ENCODE peak calls at places on chromosome 9, in ten cellular contexts. One of them, this sample, is unnamed.
A peak's percentile ranks its signal among the peaks of the same experiment; 100 is the strongest.

GRCh38 chr9:121650220-121651013 is 1.0 kb upstream of the DAB2IP start:
- DNase-seq in fibroblast of lung: peak; percentile 55
- DNase-seq in GM06990: no peak
- DNase-seq in stimulated activated CD4-positive, alpha-beta T cell treated with anti-CD3 and anti-CD28 coated beads, Interleukin-15, amount 100 ng/mL, for 1 hour: peak; percentile 5
- DNase-seq in activated T-cell treated with anti-CD3 and anti-CD28 coated beads, Interleukin-2, amount 50 U/mL, for 72 hours: peak; percentile 48
- DNase-seq in mesendoderm: peak; percentile 95
- DNase-seq in naive B cell: no peak
- DNase-seq in GM18507: no peak
- DNase-seq in NCI-H1092 treated with DMSO at 0.1 percent for 48 hours: peak; percentile 55
- DNase-seq in AG09319: no peak
- DNase-seq in this sample: peak; percentile 61

GRCh38 chr9:129006328-129007034 is 21.6 kb downstream of the SH3GLB2 start:
- DNase-seq in NCI-H1092 treated with DMSO at 0.1 percent for 48 hours: peak; percentile 56
- DNase-seq in GM18507: peak; percentile 45
- DNase-seq in GM06990: no peak
- DNase-seq in activated T-cell treated with anti-CD3 and anti-CD28 coated beads, Interleukin-2, amount 50 U/mL, for 72 hours: peak; percentile 56
- DNase-seq in mesendoderm: peak; percentile 86
- DNase-seq in fibroblast of lung: peak; percentile 79
- DNase-seq in naive B cell: peak; percentile 26
- DNase-seq in stimulated activated CD4-positive, alpha-beta T cell treated with anti-CD3 and anti-CD28 coated beads, Interleukin-15, amount 100 ng/mL, for 1 hour: peak; percentile 19
- DNase-seq in AG09319: peak; percentile 44
- DNase-seq in this sample: peak; percentile 72

GRCh38 chr9:9122230-9122875 is 1322.8 kb upstream of the DMAC1 start:
- DNase-seq in mesendoderm: no peak
- DNase-seq in activated T-cell treated with anti-CD3 and anti-CD28 coated beads, Interleukin-2, amount 50 U/mL, for 72 hours: no peak
- DNase-seq in GM06990: no peak
- DNase-seq in GM18507: no peak
- DNase-seq in fibroblast of lung: no peak
- DNase-seq in stimulated activated CD4-positive, alpha-beta T cell treated with anti-CD3 and anti-CD28 coated beads, Interleukin-15, amount 100 ng/mL, for 1 hour: no peak
- DNase-seq in AG09319: no peak
- DNase-seq in naive B cell: no peak
- DNase-seq in NCI-H1092 treated with DMSO at 0.1 percent for 48 hours: no peak
- DNase-seq in this sample: no peak

GRCh38 chr9:37913480-37914153 is 9.7 kb upstream of the SLC25A51 start:
- DNase-seq in activated T-cell treated with anti-CD3 and anti-CD28 coated beads, Interleukin-2, amount 50 U/mL, for 72 hours: peak; percentile 78
- DNase-seq in NCI-H1092 treated with DMSO at 0.1 percent for 48 hours: peak; percentile 78
- DNase-seq in GM18507: peak; percentile 66
- DNase-seq in fibroblast of lung: peak; percentile 75
- DNase-seq in AG09319: peak; percentile 35
- DNase-seq in stimulated activated CD4-positive, alpha-beta T cell treated with anti-CD3 and anti-CD28 coated beads, Interleukin-15, amount 100 ng/mL, for 1 hour: peak; percentile 67
- DNase-seq in naive B cell: peak; percentile 70
- DNase-seq in GM06990: peak; percentile 53
- DNase-seq in mesendoderm: peak; percentile 95
- DNase-seq in this sample: peak; percentile 85

GRCh38 chr9:137301086-137301947 is 754 bp downstream of the NRARP start:
- DNase-seq in mesendoderm: peak; percentile 68
- DNase-seq in stimulated activated CD4-positive, alpha-beta T cell treated with anti-CD3 and anti-CD28 coated beads, Interleukin-15, amount 100 ng/mL, for 1 hour: no peak
- DNase-seq in activated T-cell treated with anti-CD3 and anti-CD28 coated beads, Interleukin-2, amount 50 U/mL, for 72 hours: peak; percentile 51
- DNase-seq in naive B cell: no peak
- DNase-seq in GM18507: no peak
- DNase-seq in AG09319: no peak
- DNase-seq in NCI-H1092 treated with DMSO at 0.1 percent for 48 hours: peak; percentile 27
- DNase-seq in GM06990: peak; percentile 73
- DNase-seq in fibroblast of lung: peak; percentile 36
- DNase-seq in this sample: peak; percentile 68

GRCh38 chr9:17587113-17587512 is 8.2 kb downstream of the SH3GL2 start:
- DNase-seq in stimulated activated CD4-positive, alpha-beta T cell treated with anti-CD3 and anti-CD28 coated beads, Interleukin-15, amount 100 ng/mL, for 1 hour: no peak
- DNase-seq in NCI-H1092 treated with DMSO at 0.1 percent for 48 hours: no peak
- DNase-seq in fibroblast of lung: no peak
- DNase-seq in AG09319: no peak
- DNase-seq in naive B cell: no peak
- DNase-seq in GM06990: no peak
- DNase-seq in activated T-cell treated with anti-CD3 and anti-CD28 coated beads, Interleukin-2, amount 50 U/mL, for 72 hours: no peak
- DNase-seq in GM18507: no peak
- DNase-seq in mesendoderm: peak; percentile 14
- DNase-seq in this sample: no peak

GRCh38 chr9:95143591-95144561 is 173.6 kb downstream of the FANCC start:
- DNase-seq in naive B cell: no peak
- DNase-seq in mesendoderm: no peak
- DNase-seq in NCI-H1092 treated with DMSO at 0.1 percent for 48 hours: no peak
- DNase-seq in stimulated activated CD4-positive, alpha-beta T cell treated with anti-CD3 and anti-CD28 coated beads, Interleukin-15, amount 100 ng/mL, for 1 hour: no peak
- DNase-seq in GM06990: no peak
- DNase-seq in fibroblast of lung: peak; percentile 100
- DNase-seq in GM18507: no peak
- DNase-seq in AG09319: peak; percentile 79
- DNase-seq in activated T-cell treated with anti-CD3 and anti-CD28 coated beads, Interleukin-2, amount 50 U/mL, for 72 hours: no peak
- DNase-seq in this sample: peak; percentile 60

GRCh38 chr9:26234865-26235264 is 556.6 kb upstream of the TUSC1 start:
- DNase-seq in mesendoderm: no peak
- DNase-seq in activated T-cell treated with anti-CD3 and anti-CD28 coated beads, Interleukin-2, amount 50 U/mL, for 72 hours: no peak
- DNase-seq in stimulated activated CD4-positive, alpha-beta T cell treated with anti-CD3 and anti-CD28 coated beads, Interleukin-15, amount 100 ng/mL, for 1 hour: no peak
- DNase-seq in NCI-H1092 treated with DMSO at 0.1 percent for 48 hours: no peak
- DNase-seq in GM06990: no peak
- DNase-seq in GM18507: no peak
- DNase-seq in fibroblast of lung: peak; percentile 5
- DNase-seq in AG09319: no peak
- DNase-seq in naive B cell: no peak
- DNase-seq in this sample: no peak

GRCh38 chr9:85443190-85443598 is 298.6 kb downstream of the AGTPBP1 start:
- DNase-seq in GM06990: no peak
- DNase-seq in AG09319: no peak
- DNase-seq in fibroblast of lung: no peak
- DNase-seq in NCI-H1092 treated with DMSO at 0.1 percent for 48 hours: no peak
- DNase-seq in naive B cell: no peak
- DNase-seq in stimulated activated CD4-positive, alpha-beta T cell treated with anti-CD3 and anti-CD28 coated beads, Interleukin-15, amount 100 ng/mL, for 1 hour: no peak
- DNase-seq in activated T-cell treated with anti-CD3 and anti-CD28 coated beads, Interleukin-2, amount 50 U/mL, for 72 hours: no peak
- DNase-seq in GM18507: no peak
- DNase-seq in mesendoderm: no peak
- DNase-seq in this sample: no peak

GRCh38 chr9:127999461-127999860 is 18.7 kb upstream of the EEIG1 start:
- DNase-seq in stimulated activated CD4-positive, alpha-beta T cell treated with anti-CD3 and anti-CD28 coated beads, Interleukin-15, amount 100 ng/mL, for 1 hour: no peak
- DNase-seq in mesendoderm: no peak
- DNase-seq in GM18507: no peak
- DNase-seq in fibroblast of lung: no peak
- DNase-seq in GM06990: no peak
- DNase-seq in AG09319: no peak
- DNase-seq in NCI-H1092 treated with DMSO at 0.1 percent for 48 hours: no peak
- DNase-seq in naive B cell: no peak
- DNase-seq in activated T-cell treated with anti-CD3 and anti-CD28 coated beads, Interleukin-2, amount 50 U/mL, for 72 hours: no peak
- DNase-seq in this sample: no peak

GRCh38 chr9:118000581-118000980 is 296.4 kb downstream of the TLR4 start:
- DNase-seq in GM18507: no peak
- DNase-seq in AG09319: no peak
- DNase-seq in naive B cell: no peak
- DNase-seq in fibroblast of lung: no peak
- DNase-seq in NCI-H1092 treated with DMSO at 0.1 percent for 48 hours: no peak
- DNase-seq in stimulated activated CD4-positive, alpha-beta T cell treated with anti-CD3 and anti-CD28 coated beads, Interleukin-15, amount 100 ng/mL, for 1 hour: no peak
- DNase-seq in mesendoderm: no peak
- DNase-seq in GM06990: no peak
- DNase-seq in activated T-cell treated with anti-CD3 and anti-CD28 coated beads, Interleukin-2, amount 50 U/mL, for 72 hours: no peak
- DNase-seq in this sample: no peak

GRCh38 chr9:92650839-92651621 is 18.9 kb downstream of the IPPK start:
- DNase-seq in mesendoderm: peak; percentile 46
- DNase-seq in fibroblast of lung: no peak
- DNase-seq in naive B cell: no peak
- DNase-seq in AG09319: peak; percentile 20
- DNase-seq in NCI-H1092 treated with DMSO at 0.1 percent for 48 hours: no peak
- DNase-seq in GM18507: no peak
- DNase-seq in GM06990: no peak
- DNase-seq in activated T-cell treated with anti-CD3 and anti-CD28 coated beads, Interleukin-2, amount 50 U/mL, for 72 hours: no peak
- DNase-seq in stimulated activated CD4-positive, alpha-beta T cell treated with anti-CD3 and anti-CD28 coated beads, Interleukin-15, amount 100 ng/mL, for 1 hour: no peak
- DNase-seq in this sample: no peak

GRCh38 chr9:92635760-92636159 is 34.2 kb downstream of the IPPK start:
- DNase-seq in mesendoderm: no peak
- DNase-seq in GM06990: no peak
- DNase-seq in stimulated activated CD4-positive, alpha-beta T cell treated with anti-CD3 and anti-CD28 coated beads, Interleukin-15, amount 100 ng/mL, for 1 hour: no peak
- DNase-seq in naive B cell: no peak
- DNase-seq in activated T-cell treated with anti-CD3 and anti-CD28 coated beads, Interleukin-2, amount 50 U/mL, for 72 hours: no peak
- DNase-seq in fibroblast of lung: no peak
- DNase-seq in NCI-H1092 treated with DMSO at 0.1 percent for 48 hours: no peak
- DNase-seq in GM18507: no peak
- DNase-seq in AG09319: no peak
- DNase-seq in this sample: peak; percentile 2

GRCh38 chr9:131382850-131383729 is 10.8 kb upstream of the PRRC2B start:
- DNase-seq in GM06990: no peak
- DNase-seq in NCI-H1092 treated with DMSO at 0.1 percent for 48 hours: peak; percentile 76
- DNase-seq in AG09319: peak; percentile 42
- DNase-seq in naive B cell: no peak
- DNase-seq in GM18507: no peak
- DNase-seq in mesendoderm: peak; percentile 92
- DNase-seq in fibroblast of lung: peak; percentile 87
- DNase-seq in activated T-cell treated with anti-CD3 and anti-CD28 coated beads, Interleukin-2, amount 50 U/mL, for 72 hours: no peak
- DNase-seq in stimulated activated CD4-positive, alpha-beta T cell treated with anti-CD3 and anti-CD28 coated beads, Interleukin-15, amount 100 ng/mL, for 1 hour: no peak
- DNase-seq in this sample: peak; percentile 77

GRCh38 chr9:34157308-34157707 is 21.5 kb upstream of the UBAP1 start:
- DNase-seq in AG09319: no peak
- DNase-seq in mesendoderm: no peak
- DNase-seq in stimulated activated CD4-positive, alpha-beta T cell treated with anti-CD3 and anti-CD28 coated beads, Interleukin-15, amount 100 ng/mL, for 1 hour: no peak
- DNase-seq in naive B cell: no peak
- DNase-seq in GM18507: no peak
- DNase-seq in GM06990: no peak
- DNase-seq in fibroblast of lung: no peak
- DNase-seq in activated T-cell treated with anti-CD3 and anti-CD28 coated beads, Interleukin-2, amount 50 U/mL, for 72 hours: no peak
- DNase-seq in NCI-H1092 treated with DMSO at 0.1 percent for 48 hours: no peak
- DNase-seq in this sample: no peak

GRCh38 chr9:104890433-104890770 is 37.6 kb downstream of the ABCA1 start:
- DNase-seq in activated T-cell treated with anti-CD3 and anti-CD28 coated beads, Interleukin-2, amount 50 U/mL, for 72 hours: no peak
- DNase-seq in GM06990: no peak
- DNase-seq in naive B cell: no peak
- DNase-seq in AG09319: no peak
- DNase-seq in fibroblast of lung: no peak
- DNase-seq in GM18507: no peak
- DNase-seq in stimulated activated CD4-positive, alpha-beta T cell treated with anti-CD3 and anti-CD28 coated beads, Interleukin-15, amount 100 ng/mL, for 1 hour: no peak
- DNase-seq in NCI-H1092 treated with DMSO at 0.1 percent for 48 hours: no peak
- DNase-seq in mesendoderm: no peak
- DNase-seq in this sample: no peak

GRCh38 chr9:93020785-93021670 is 37.5 kb upstream of the SUSD3 start:
- DNase-seq in NCI-H1092 treated with DMSO at 0.1 percent for 48 hours: no peak
- DNase-seq in mesendoderm: no peak
- DNase-seq in stimulated activated CD4-positive, alpha-beta T cell treated with anti-CD3 and anti-CD28 coated beads, Interleukin-15, amount 100 ng/mL, for 1 hour: no peak
- DNase-seq in activated T-cell treated with anti-CD3 and anti-CD28 coated beads, Interleukin-2, amount 50 U/mL, for 72 hours: peak; percentile 63
- DNase-seq in GM18507: no peak
- DNase-seq in GM06990: no peak
- DNase-seq in AG09319: no peak
- DNase-seq in fibroblast of lung: no peak
- DNase-seq in naive B cell: no peak
- DNase-seq in this sample: no peak

GRCh38 chr9:32886021-32886420 is 102.7 kb downstream of the TMEM215 start:
- DNase-seq in mesendoderm: no peak
- DNase-seq in naive B cell: no peak
- DNase-seq in GM06990: no peak
- DNase-seq in GM18507: no peak
- DNase-seq in activated T-cell treated with anti-CD3 and anti-CD28 coated beads, Interleukin-2, amount 50 U/mL, for 72 hours: no peak
- DNase-seq in AG09319: no peak
- DNase-seq in fibroblast of lung: no peak
- DNase-seq in stimulated activated CD4-positive, alpha-beta T cell treated with anti-CD3 and anti-CD28 coated beads, Interleukin-15, amount 100 ng/mL, for 1 hour: no peak
- DNase-seq in NCI-H1092 treated with DMSO at 0.1 percent for 48 hours: no peak
- DNase-seq in this sample: no peak

GRCh38 chr9:22483528-22484060 is 37.0 kb downstream of the DMRTA1 start:
- DNase-seq in NCI-H1092 treated with DMSO at 0.1 percent for 48 hours: no peak
- DNase-seq in mesendoderm: no peak
- DNase-seq in naive B cell: no peak
- DNase-seq in AG09319: no peak
- DNase-seq in stimulated activated CD4-positive, alpha-beta T cell treated with anti-CD3 and anti-CD28 coated beads, Interleukin-15, amount 100 ng/mL, for 1 hour: no peak
- DNase-seq in GM06990: no peak
- DNase-seq in fibroblast of lung: no peak
- DNase-seq in GM18507: no peak
- DNase-seq in activated T-cell treated with anti-CD3 and anti-CD28 coated beads, Interleukin-2, amount 50 U/mL, for 72 hours: no peak
- DNase-seq in this sample: no peak

GRCh38 chr9:76808636-76809035 is 44.4 kb downstream of the PCA3 start:
- DNase-seq in mesendoderm: no peak
- DNase-seq in AG09319: no peak
- DNase-seq in fibroblast of lung: no peak
- DNase-seq in activated T-cell treated with anti-CD3 and anti-CD28 coated beads, Interleukin-2, amount 50 U/mL, for 72 hours: no peak
- DNase-seq in NCI-H1092 treated with DMSO at 0.1 percent for 48 hours: no peak
- DNase-seq in stimulated activated CD4-positive, alpha-beta T cell treated with anti-CD3 and anti-CD28 coated beads, Interleukin-15, amount 100 ng/mL, for 1 hour: no peak
- DNase-seq in naive B cell: no peak
- DNase-seq in GM18507: no peak
- DNase-seq in GM06990: no peak
- DNase-seq in this sample: no peak

GRCh38 chr9:87696641-87697040 is 29.3 kb upstream of the CTSL start:
- DNase-seq in GM18507: no peak
- DNase-seq in GM06990: no peak
- DNase-seq in NCI-H1092 treated with DMSO at 0.1 percent for 48 hours: no peak
- DNase-seq in activated T-cell treated with anti-CD3 and anti-CD28 coated beads, Interleukin-2, amount 50 U/mL, for 72 hours: no peak
- DNase-seq in AG09319: no peak
- DNase-seq in stimulated activated CD4-positive, alpha-beta T cell treated with anti-CD3 and anti-CD28 coated beads, Interleukin-15, amount 100 ng/mL, for 1 hour: no peak
- DNase-seq in naive B cell: no peak
- DNase-seq in mesendoderm: no peak
- DNase-seq in fibroblast of lung: no peak
- DNase-seq in this sample: no peak

GRCh38 chr9:108041551-108041950 is 552.0 kb upstream of the KLF4 start:
- DNase-seq in activated T-cell treated with anti-CD3 and anti-CD28 coated beads, Interleukin-2, amount 50 U/mL, for 72 hours: no peak
- DNase-seq in fibroblast of lung: peak; percentile 48
- DNase-seq in GM06990: no peak
- DNase-seq in stimulated activated CD4-positive, alpha-beta T cell treated with anti-CD3 and anti-CD28 coated beads, Interleukin-15, amount 100 ng/mL, for 1 hour: no peak
- DNase-seq in mesendoderm: peak; percentile 41
- DNase-seq in AG09319: no peak
- DNase-seq in naive B cell: no peak
- DNase-seq in GM18507: no peak
- DNase-seq in NCI-H1092 treated with DMSO at 0.1 percent for 48 hours: no peak
- DNase-seq in this sample: no peak

GRCh38 chr9:76194896-76195295 is 199.3 kb downstream of the RFK start:
- DNase-seq in fibroblast of lung: peak; percentile 13
- DNase-seq in naive B cell: no peak
- DNase-seq in AG09319: no peak
- DNase-seq in NCI-H1092 treated with DMSO at 0.1 percent for 48 hours: no peak
- DNase-seq in mesendoderm: no peak
- DNase-seq in GM18507: no peak
- DNase-seq in stimulated activated CD4-positive, alpha-beta T cell treated with anti-CD3 and anti-CD28 coated beads, Interleukin-15, amount 100 ng/mL, for 1 hour: no peak
- DNase-seq in GM06990: no peak
- DNase-seq in activated T-cell treated with anti-CD3 and anti-CD28 coated beads, Interleukin-2, amount 50 U/mL, for 72 hours: no peak
- DNase-seq in this sample: no peak

GRCh38 chr9:136494531-136495215 is 11.8 kb upstream of the SEC16A start:
- DNase-seq in GM06990: no peak
- DNase-seq in GM18507: no peak
- DNase-seq in NCI-H1092 treated with DMSO at 0.1 percent for 48 hours: no peak
- DNase-seq in fibroblast of lung: no peak
- DNase-seq in AG09319: no peak
- DNase-seq in naive B cell: no peak
- DNase-seq in activated T-cell treated with anti-CD3 and anti-CD28 coated beads, Interleukin-2, amount 50 U/mL, for 72 hours: no peak
- DNase-seq in mesendoderm: no peak
- DNase-seq in stimulated activated CD4-positive, alpha-beta T cell treated with anti-CD3 and anti-CD28 coated beads, Interleukin-15, amount 100 ng/mL, for 1 hour: no peak
- DNase-seq in this sample: no peak

GRCh38 chr9:37107701-37108100 is 12.7 kb upstream of the ZCCHC7 start:
- DNase-seq in naive B cell: no peak
- DNase-seq in GM18507: no peak
- DNase-seq in GM06990: no peak
- DNase-seq in fibroblast of lung: no peak
- DNase-seq in mesendoderm: no peak
- DNase-seq in stimulated activated CD4-positive, alpha-beta T cell treated with anti-CD3 and anti-CD28 coated beads, Interleukin-15, amount 100 ng/mL, for 1 hour: no peak
- DNase-seq in NCI-H1092 treated with DMSO at 0.1 percent for 48 hours: no peak
- DNase-seq in AG09319: no peak
- DNase-seq in activated T-cell treated with anti-CD3 and anti-CD28 coated beads, Interleukin-2, amount 50 U/mL, for 72 hours: no peak
- DNase-seq in this sample: no peak

GRCh38 chr9:110340306-110340705 is 2.6 kb upstream of the TXNDC8 start:
- DNase-seq in mesendoderm: peak; percentile 57
- DNase-seq in NCI-H1092 treated with DMSO at 0.1 percent for 48 hours: no peak
- DNase-seq in GM18507: no peak
- DNase-seq in GM06990: no peak
- DNase-seq in stimulated activated CD4-positive, alpha-beta T cell treated with anti-CD3 and anti-CD28 coated beads, Interleukin-15, amount 100 ng/mL, for 1 hour: no peak
- DNase-seq in fibroblast of lung: peak; percentile 20
- DNase-seq in AG09319: no peak
- DNase-seq in activated T-cell treated with anti-CD3 and anti-CD28 coated beads, Interleukin-2, amount 50 U/mL, for 72 hours: no peak
- DNase-seq in naive B cell: no peak
- DNase-seq in this sample: no peak

GRCh38 chr9:95649801-95650213 is 133.0 kb upstream of the PTCH1 start:
- DNase-seq in mesendoderm: no peak
- DNase-seq in GM06990: no peak
- DNase-seq in NCI-H1092 treated with DMSO at 0.1 percent for 48 hours: no peak
- DNase-seq in fibroblast of lung: no peak
- DNase-seq in activated T-cell treated with anti-CD3 and anti-CD28 coated beads, Interleukin-2, amount 50 U/mL, for 72 hours: no peak
- DNase-seq in naive B cell: no peak
- DNase-seq in GM18507: no peak
- DNase-seq in stimulated activated CD4-positive, alpha-beta T cell treated with anti-CD3 and anti-CD28 coated beads, Interleukin-15, amount 100 ng/mL, for 1 hour: no peak
- DNase-seq in AG09319: no peak
- DNase-seq in this sample: no peak

GRCh38 chr9:98686961-98687855 is 21.5 kb downstream of the GABBR2 start:
- DNase-seq in GM18507: no peak
- DNase-seq in AG09319: no peak
- DNase-seq in stimulated activated CD4-positive, alpha-beta T cell treated with anti-CD3 and anti-CD28 coated beads, Interleukin-15, amount 100 ng/mL, for 1 hour: no peak
- DNase-seq in mesendoderm: peak; percentile 42
- DNase-seq in NCI-H1092 treated with DMSO at 0.1 percent for 48 hours: no peak
- DNase-seq in GM06990: no peak
- DNase-seq in activated T-cell treated with anti-CD3 and anti-CD28 coated beads, Interleukin-2, amount 50 U/mL, for 72 hours: no peak
- DNase-seq in naive B cell: no peak
- DNase-seq in fibroblast of lung: no peak
- DNase-seq in this sample: no peak

This sample was measured in stomach.